ENCODE peak calls at places on chromosomes 16 and 17, in nine cellular contexts. D is cardiac muscle cell, A is tibial nerve, G is stomach, F is OCI-LY7, S is neural progenitor cell, P is sigmoid colon, E is PC-9, U is fibroblast of lung. K is an unnamed sample. For H3K4me1, the result is how much of the 10 kb centered on the place peaks cover.

GRCh38 chr16:14658063-14658462 is 25.3 kb downstream of the BFAR start:
- DNase-seq in D (no peak), A (no peak), G (no peak), F (peak), S (no peak), P (no peak), E (no peak), U (no peak), K (no peak)

GRCh38 chr16:27374794-27375499 is 27.0 kb upstream of the IL21R start:
- DNase-seq in D (peak), A (peak), G (peak), F (peak), S (peak), P (peak), E (peak), U (peak), K (peak)

GRCh38 chr16:495127-495748 is 32.3 kb upstream of the CAPN15 start:
- DNase-seq in D (peak), A (peak), G (no peak), F (peak), S (peak), P (no peak), E (peak), U (peak), K (peak)

GRCh38 chr16:27169511-27170071 is 33.7 kb upstream of the KDM8 start:
- DNase-seq in D (peak), A (no peak), G (peak), F (peak), S (peak), P (no peak), E (peak), U (peak), K (peak)

GRCh38 chr17:15291674-15292361 is 26.7 kb upstream of the PMP22 start:
- DNase-seq in D (peak), A (no peak), G (peak), F (no peak), S (no peak), P (no peak), E (no peak), U (peak), K (no peak)

GRCh38 chr16:86568677-86569623 is 2.3 kb downstream of the FOXC2 start:
- DNase-seq in D (no peak), A (no peak), G (no peak), F (no peak), S (no peak), P (no peak), E (no peak), U (no peak), K (peak)

GRCh38 chr17:54882371-54882770 is 18.3 kb upstream of the TOM1L1 start:
- DNase-seq in D (no peak), A (no peak), G (no peak), F (no peak), S (no peak), P (no peak), E (no peak), U (no peak), K (no peak)

GRCh38 chr16:3654249-3654991 is at the start of gene DNASE1:
- DNase-seq in D (peak), A (peak), G (peak), F (peak), S (peak), P (peak), E (peak), U (peak), K (peak)

GRCh38 chr17:12618557-12618956 is 47.1 kb upstream of the MYOCD start:
- DNase-seq in D (no peak), A (no peak), G (no peak), F (no peak), S (no peak), P (no peak), E (no peak), U (peak), K (peak)

GRCh38 chr16:80460004-80460403 is 80.8 kb upstream of the DYNLRB2 start:
- DNase-seq in D (no peak), A (no peak), G (no peak), F (no peak), S (no peak), P (no peak), E (no peak), U (peak), K (no peak)

GRCh38 chr17:7014995-7015586 is 2.7 kb downstream of the RNASEK start:
- DNase-seq in D (peak), A (no peak), G (no peak), F (peak), S (peak), P (no peak), E (no peak), U (peak), K (peak)

GRCh38 chr16:88804552-88805339 is 1.2 kb downstream of the CDT1 start:
- DNase-seq in D (no peak), A (no peak), G (no peak), F (peak), S (no peak), P (no peak), E (peak), U (no peak), K (peak)

GRCh38 chr16:80518436-80518835 is 22.4 kb upstream of the DYNLRB2 start:
- DNase-seq in D (no peak), A (no peak), G (no peak), F (peak), S (no peak), P (no peak), E (no peak), U (peak), K (no peak)

GRCh38 chr17:10156579-10157488 is 41.6 kb downstream of the GAS7 start:
- DNase-seq in D (no peak), A (peak), G (peak), F (no peak), S (no peak), P (peak), E (no peak), U (no peak), K (peak)

GRCh38 chr16:73365010-73365409 is 317.1 kb upstream of the ZFHX3 start:
- DNase-seq in D (peak), A (no peak), G (peak), F (no peak), S (no peak), P (no peak), E (no peak), U (peak), K (no peak)

GRCh38 chr16:424033-424622 is 1.3 kb upstream of the RAB11FIP3 start:
- DNase-seq in D (peak), A (peak), G (peak), F (no peak), S (peak), P (peak), E (peak), U (peak), K (peak)

GRCh38 chr16:51641191-51641765 is 490.2 kb upstream of the SALL1 start:
- DNase-seq in D (no peak), A (no peak), G (no peak), F (no peak), S (no peak), P (no peak), E (no peak), U (peak), K (no peak)

GRCh38 chr16:51638338-51639135 is 487.5 kb upstream of the SALL1 start:
- DNase-seq in D (no peak), A (no peak), G (no peak), F (no peak), S (no peak), P (no peak), E (no peak), U (peak), K (no peak)

GRCh38 chr16:51637744-51638100 is 486.7 kb upstream of the SALL1 start:
- DNase-seq in D (peak), A (no peak), G (no peak), F (no peak), S (peak), P (no peak), E (no peak), U (peak), K (no peak)

GRCh38 chr16:51640196-51640595 is 489.1 kb upstream of the SALL1 start:
- DNase-seq in D (no peak), A (no peak), G (no peak), F (no peak), S (no peak), P (no peak), E (no peak), U (no peak), K (no peak)

DNA sequence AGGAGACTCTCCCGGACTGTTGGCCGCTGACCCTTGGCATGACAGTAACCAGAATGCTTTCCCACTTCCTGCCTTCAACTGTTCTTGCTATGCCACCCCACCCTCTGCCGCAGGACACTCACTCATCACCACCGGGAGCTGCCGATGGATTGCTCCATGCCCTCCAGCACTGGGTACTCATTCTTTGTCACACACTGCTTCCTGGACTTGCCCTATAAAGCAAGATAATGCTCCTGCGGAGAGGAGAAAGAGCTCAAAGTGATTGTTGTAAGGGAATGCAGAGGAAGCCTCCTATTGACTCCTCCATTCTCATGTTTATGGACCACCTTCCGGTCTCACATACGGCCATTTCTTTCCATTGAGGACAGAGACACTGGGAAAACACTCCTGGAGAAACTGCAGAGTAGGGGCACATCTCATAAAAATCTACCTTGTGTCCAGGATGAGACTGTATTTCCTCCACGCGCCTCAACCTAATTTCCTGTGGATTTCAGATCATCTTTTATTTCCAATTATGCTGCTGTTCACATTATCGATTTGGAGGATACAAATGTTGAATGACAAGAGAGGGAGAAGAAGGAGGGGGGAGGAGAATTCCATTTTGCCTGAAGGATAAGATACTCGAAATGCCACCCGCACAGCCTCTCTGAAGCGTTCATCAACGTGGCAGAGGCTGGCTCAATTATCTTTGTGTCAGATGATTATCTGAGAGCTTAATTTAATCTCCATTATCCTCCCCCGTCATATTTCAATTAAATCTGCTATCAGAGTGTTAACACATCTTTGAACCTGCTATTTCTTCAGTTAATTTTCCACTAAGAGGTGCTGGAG is 486.1 kb upstream of the SALL1 start:
- DNase-seq in D (peak), A (no peak), G (no peak), F (no peak), S (peak), P (no peak), E (no peak), U (no peak), K (no peak)
- TF ChIP-seq CTCF in D (no peak), A (no peak), G (no peak), F (no peak), S (no peak), P (no peak), E (no peak), U (no peak), K (no peak)

GRCh38 chr16:30380801-30381208 is 1.6 kb downstream of the SEPTIN1 start:
- DNase-seq in D (no peak), A (no peak), G (no peak), F (no peak), S (no peak), P (no peak), E (no peak), U (no peak), K (peak)
- H3K4me1 ChIP-seq in D (under half), A (under half), G (under half), F (half or more), S (under half), P (under half), E (under half), U (under half), K (under half)

GRCh38 chr17:60524463-60525346 is 1.3 kb downstream of the APPBP2 start:
- DNase-seq in D (peak), A (peak), G (no peak), F (peak), S (no peak), P (no peak), E (no peak), U (peak), K (peak)

GRCh38 chr17:60525347-60525623 is 757 bp downstream of the APPBP2 start:
- DNase-seq in D (peak), A (peak), G (no peak), F (no peak), S (peak), P (peak), E (no peak), U (peak), K (peak)

GRCh38 chr17:60522889-60523626 is 3.0 kb downstream of the APPBP2 start:
- DNase-seq in D (no peak), A (no peak), G (no peak), F (no peak), S (no peak), P (no peak), E (no peak), U (no peak), K (peak)

GRCh38 chr17:60525624-60526514 is at the start of gene APPBP2:
- DNase-seq in D (peak), A (peak), G (peak), F (peak), S (peak), P (peak), E (peak), U (peak), K (peak)

DNA sequence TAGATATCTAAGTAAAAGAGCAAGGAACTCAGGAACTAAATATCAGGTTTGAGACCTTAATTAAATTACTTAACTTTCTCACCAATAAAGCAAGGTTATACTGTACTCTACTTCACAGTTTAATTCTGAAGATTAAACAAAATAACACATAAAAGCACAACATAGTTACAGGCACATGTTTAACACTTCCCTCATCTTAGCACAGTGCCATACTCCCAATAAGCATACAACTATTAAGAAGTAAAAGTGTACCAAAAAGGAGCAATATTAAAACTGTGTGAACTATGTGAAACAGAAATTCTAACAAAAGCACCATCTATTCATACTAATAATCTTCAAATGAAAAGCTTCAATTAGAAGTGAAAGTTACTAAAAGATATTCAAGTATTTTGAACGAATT is 2.2 kb downstream of the APPBP2 start:
- DNase-seq in D (no peak), A (no peak), G (no peak), F (no peak), S (no peak), P (no peak), E (no peak), U (no peak), K (no peak)
- H3K27ac ChIP-seq in D (no peak), A (no peak), G (peak), F (no peak), S (no peak), P (peak), E (no peak), U (peak), K (peak)

GRCh38 chr16:64983983-64984382 is 137.9 kb downstream of the CDH11 start:
- DNase-seq in D (peak), A (peak), G (no peak), F (peak), S (peak), P (no peak), E (no peak), U (peak), K (peak)
- TF ChIP-seq CTCF in D (peak), A (no peak), G (no peak), F (peak), S (peak), P (no peak), E (no peak), U (peak), K (peak)

DNA sequence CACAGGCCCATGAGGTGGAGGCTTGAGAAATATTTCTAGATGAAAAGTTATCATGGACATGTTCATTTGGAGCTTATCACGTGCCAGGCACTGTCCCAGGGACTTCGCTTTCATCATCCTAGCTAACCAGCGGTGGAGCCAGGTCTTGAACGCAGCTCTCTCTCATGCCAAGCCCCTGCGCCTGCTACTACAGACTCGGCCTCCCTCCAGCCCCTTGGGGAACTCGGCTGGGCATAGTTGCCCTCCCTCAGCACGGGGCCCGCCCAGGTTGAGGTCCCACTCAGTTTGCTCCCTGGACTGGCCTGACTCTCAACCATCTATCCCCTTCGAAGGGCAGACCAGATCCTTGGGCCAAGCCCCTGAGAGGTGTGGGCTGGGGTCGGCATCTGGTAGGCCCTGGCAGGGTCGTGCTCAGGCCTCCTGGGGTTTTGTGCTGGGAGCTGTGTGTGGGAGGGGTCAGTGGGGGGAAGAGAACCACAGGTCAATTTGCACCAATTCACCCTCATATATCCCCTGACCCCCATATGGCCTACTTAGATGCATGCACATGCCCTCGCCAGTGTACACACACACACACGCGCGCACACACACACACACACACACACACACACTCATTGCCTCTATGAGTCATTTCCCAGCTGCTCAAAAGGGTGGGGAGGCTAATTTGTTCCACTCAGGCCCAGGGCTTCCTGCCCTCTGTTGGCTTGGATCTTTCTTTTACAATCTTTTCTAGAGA is 12.1 kb upstream of the SCN4A start:
- DNase-seq in D (peak), A (peak), G (peak), F (no peak), S (no peak), P (no peak), E (peak), U (peak), K (peak)
- H3K4me1 ChIP-seq in D (under half), A (under half), G (under half), F (under half), S (under half), P (half or more), E (under half), U (under half), K (under half)

GRCh38 chr17:1229891-1230571 is 40.2 kb upstream of the BHLHA9 start:
- DNase-seq in D (no peak), A (no peak), G (no peak), F (peak), S (no peak), P (no peak), E (no peak), U (no peak), K (no peak)
- H3K27ac ChIP-seq in D (no peak), A (peak), G (peak), F (peak), S (no peak), P (peak), E (no peak), U (no peak), K (no peak)